ENCODE peak calls at places on chromosomes 4 and X, in six cellular contexts. L is heart right ventricle, B is heart left ventricle, H is AG04449, F is cardiac muscle cell, A is adrenal gland. N is an unnamed sample.
A peak's percentile ranks its signal among the peaks of the same experiment; 100 is the strongest.

GRCh38 chrX:39302838-39303237 is 501.6 kb downstream of the MID1IP1 start:
- DNase-seq in L (no peak), B (no peak), H (no peak), F (no peak), A (no peak), N (no peak)

GRCh38 chr4:107989537-107990386 is at the start of gene HADH:
- DNase-seq in L (peak; percentile 94), B (peak; percentile 95), H (peak; percentile 21), F (peak; percentile 95), A (peak; percentile 92), N (peak; percentile 91)

GRCh38 chr4:124555959-124556358 is 156.6 kb downstream of the ANKRD50 start:
- DNase-seq in L (no peak), B (no peak), H (no peak), F (no peak), A (no peak), N (no peak)

GRCh38 chrX:45070116-45071007 is 130.3 kb downstream of the DIPK2B start:
- DNase-seq in L (peak; percentile 8), B (no peak), H (no peak), F (peak; percentile 29), A (no peak), N (peak; percentile 9)

GRCh38 chrX:147875866-147876596 is 35.7 kb upstream of the FMR1 start:
- DNase-seq in L (no peak), B (no peak), H (no peak), F (peak; percentile 1), A (peak; percentile 18), N (no peak)

GRCh38 chr4:177033130-177033529 is 240.4 kb upstream of the VEGFC start:
- DNase-seq in L (no peak), B (no peak), H (no peak), F (no peak), A (no peak), N (no peak)

GRCh38 chr4:147984065-147984777 is 252.3 kb downstream of the ARHGAP10 start:
- DNase-seq in L (peak; percentile 27), B (peak; percentile 43), H (no peak), F (peak; percentile 65), A (peak; percentile 46), N (peak; percentile 14)

GRCh38 chr4:53935780-53936179 is 128.6 kb downstream of the CHIC2 start:
- DNase-seq in L (no peak), B (no peak), H (peak; percentile 76), F (no peak), A (no peak), N (peak; percentile 54)

GRCh38 chr4:37000281-37000680 is 244.3 kb upstream of the NWD2 start:
- DNase-seq in L (no peak), B (no peak), H (no peak), F (no peak), A (no peak), N (no peak)

GRCh38 chr4:147596377-147596776 is 20.8 kb upstream of the TMEM184C start:
- DNase-seq in L (no peak), B (no peak), H (no peak), F (no peak), A (no peak), N (peak; percentile 53)

GRCh38 chrX:7444967-7445366 is 297.0 kb upstream of the PUDP start:
- DNase-seq in L (no peak), B (no peak), H (no peak), F (no peak), A (no peak), N (no peak)

GRCh38 chrX:63855896-63856295 is 70.9 kb upstream of the ARHGEF9 start:
- DNase-seq in L (no peak), B (no peak), H (peak; percentile 12), F (no peak), A (no peak), N (peak; percentile 19)

GRCh38 chr4:1060121-1060520 is 48.7 kb downstream of the FGFRL1 start:
- DNase-seq in L (no peak), B (no peak), H (no peak), F (no peak), A (no peak), N (no peak)

GRCh38 chr4:22483551-22483981 is 32.3 kb downstream of the ADGRA3 start:
- DNase-seq in L (no peak), B (no peak), H (peak; percentile 41), F (no peak), A (no peak), N (peak; percentile 83)

GRCh38 chrX:79366888-79367749 is at the start of gene ITM2A:
- DNase-seq in L (peak; percentile 32), B (peak; percentile 38), H (no peak), F (peak; percentile 32), A (peak; percentile 12), N (no peak)

GRCh38 chrX:140762061-140762460 is 52.5 kb downstream of the LINC00632 start:
- DNase-seq in L (peak; percentile 25), B (no peak), H (no peak), F (peak; percentile 67), A (peak; percentile 32), N (peak; percentile 32)

GRCh38 chr4:70688795-70689231 is 481 bp downstream of the UTP3 start:
- DNase-seq in L (no peak), B (peak; percentile 27), H (no peak), F (no peak), A (no peak), N (no peak)

GRCh38 chr4:4666187-4666586 is 124.3 kb upstream of the STX18 start:
- DNase-seq in L (no peak), B (no peak), H (no peak), F (no peak), A (no peak), N (no peak)

GRCh38 chr4:79982587-79983327 is 90.3 kb downstream of the ANTXR2 start:
- DNase-seq in L (no peak), B (no peak), H (no peak), F (no peak), A (no peak), N (peak; percentile 30)

GRCh38 chrX:50206753-50207152 is 2.2 kb downstream of the CCNB3 start:
- DNase-seq in L (no peak), B (no peak), H (no peak), F (no peak), A (no peak), N (no peak)

GRCh38 chr4:87117051-87117729 is 103.2 kb downstream of the KLHL8 start:
- DNase-seq in L (no peak), B (no peak), H (no peak), F (no peak), A (no peak), N (no peak)

GRCh38 chr4:87112063-87112462 is 108.4 kb downstream of the KLHL8 start:
- DNase-seq in L (no peak), B (no peak), H (no peak), F (no peak), A (no peak), N (no peak)

GRCh38 chr4:87116230-87116629 is 104.2 kb downstream of the KLHL8 start:
- DNase-seq in L (no peak), B (no peak), H (no peak), F (no peak), A (no peak), N (no peak)

GRCh38 chr4:87117730-87118075 is 102.7 kb downstream of the KLHL8 start:
- DNase-seq in L (no peak), B (no peak), H (no peak), F (no peak), A (no peak), N (no peak)

GRCh38 chr4:87114245-87115062 is 106.0 kb downstream of the KLHL8 start:
- DNase-seq in L (no peak), B (no peak), H (no peak), F (no peak), A (no peak), N (no peak)
- TF ChIP-seq CTCF in L (peak; percentile 26), B (peak; percentile 19), H (no peak), F (peak; percentile 5), A (no peak), N (no peak)

GRCh38 chr4:180057891-180058643 is 2185.1 kb upstream of the TENM3 start:
- DNase-seq in L (no peak), B (no peak), H (no peak), F (peak; percentile 49), A (peak; percentile 56), N (no peak)

GRCh38 chr4:180060159-180060889 is 2182.9 kb upstream of the TENM3 start:
- DNase-seq in L (no peak), B (no peak), H (no peak), F (peak; percentile 21), A (no peak), N (no peak)

GRCh38 chr4:180057198-180057821 is 2185.9 kb upstream of the TENM3 start:
- DNase-seq in L (no peak), B (no peak), H (no peak), F (peak; percentile 27), A (peak; percentile 16), N (peak; percentile 1)

GRCh38 chr4:180059216-180059881 is 2183.9 kb upstream of the TENM3 start:
- DNase-seq in L (no peak), B (no peak), H (no peak), F (peak; percentile 57), A (peak; percentile 28), N (peak; percentile 5)

DNA sequence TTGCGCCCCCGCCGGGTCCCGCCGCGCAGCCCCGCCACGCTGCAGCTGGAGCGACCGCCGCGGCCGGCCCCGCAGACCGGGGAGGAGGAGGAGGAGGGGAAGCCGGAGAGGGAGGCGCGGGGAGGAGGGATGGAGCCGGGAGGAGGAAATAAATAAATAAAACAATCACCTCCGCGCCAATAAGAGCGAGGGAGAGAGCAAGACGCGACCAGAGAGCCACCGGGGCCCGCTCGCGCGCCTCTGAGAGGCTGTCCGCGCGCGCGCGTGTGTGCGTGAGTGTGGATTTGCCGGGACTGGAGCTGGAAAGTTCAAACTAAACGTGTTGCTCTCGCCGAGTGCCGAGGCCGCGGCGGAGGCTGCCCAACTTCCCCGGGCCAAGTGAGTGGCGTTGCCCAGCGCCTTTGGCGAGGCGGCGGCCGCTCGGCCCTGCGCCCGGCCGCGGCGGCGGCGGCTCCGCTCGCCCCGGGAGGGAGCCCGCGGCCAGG is 2184.4 kb upstream of the TENM3 start:
- DNase-seq in L (peak; percentile 5), B (peak; percentile 24), H (no peak), F (peak; percentile 77), A (peak; percentile 90), N (no peak)
- TF ChIP-seq CTCF in L (no peak), B (no peak), H (no peak), F (no peak), A (no peak), N (no peak)

DNA sequence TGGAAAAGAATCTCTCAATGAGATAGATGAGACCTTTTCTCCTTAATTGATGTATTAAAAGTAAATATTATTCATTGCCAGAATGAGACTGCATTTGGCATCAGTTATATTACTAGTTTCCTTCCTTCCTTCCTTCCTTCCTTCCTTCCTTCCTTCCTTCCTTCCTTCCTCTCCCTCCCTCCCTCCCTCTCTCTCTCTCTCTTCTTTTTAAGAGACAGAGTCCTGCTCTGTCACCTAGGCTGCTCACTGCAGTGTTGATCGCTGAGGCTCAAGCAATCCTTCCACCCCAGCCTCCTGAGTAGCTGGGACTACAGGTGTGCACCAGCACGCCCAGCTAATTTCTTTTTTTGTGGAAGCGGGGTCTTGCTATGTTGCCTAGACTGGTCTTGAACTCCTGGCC is 50.4 kb upstream of the ARX start:
- DNase-seq in L (no peak), B (no peak), H (no peak), F (no peak), A (no peak), N (no peak)
- TF ChIP-seq CTCF in L (no peak), B (no peak), H (no peak), F (no peak), A (no peak), N (no peak)

GRCh38 chr4:168864831-168865541 is 145.1 kb downstream of the CBR4 start:
- DNase-seq in L (no peak), B (no peak), H (peak; percentile 59), F (peak; percentile 42), A (peak; percentile 28), N (peak; percentile 55)
- TF ChIP-seq CTCF in L (peak; percentile 18), B (no peak), H (peak; percentile 57), F (peak; percentile 36), A (no peak), N (peak; percentile 44)

N was measured in foreskin fibroblast.